ENCODE peak calls at places on chromosomes 16 and 17, in six cellular contexts. U, E, F, T, R and P are unnamed samples.
A peak's percentile ranks its signal among the peaks of the same experiment; 100 is the strongest.

GRCh38 chr17:34436607-34437006 is 73.6 kb upstream of the CCL1 start:
- DNase-seq in U (no peak), R (no peak), E (no peak), F (no peak), T (no peak), P (no peak)

GRCh38 chr17:47978324-47978723 is 7.4 kb downstream of the CDK5RAP3 start:
- DNase-seq in F (peak; percentile 32), T (peak; percentile 64), R (peak; percentile 79), U (peak; percentile 49), E (peak; percentile 34), P (no peak)

GRCh38 chr17:14744716-14745115 is 443.8 kb downstream of the HS3ST3B1 start:
- DNase-seq in R (no peak), E (no peak), T (no peak), F (no peak), U (no peak), P (no peak)

GRCh38 chr17:44083250-44083849 is 12.8 kb downstream of the G6PC3 start:
- DNase-seq in R (peak; percentile 32), U (no peak), F (no peak), E (no peak), T (no peak), P (no peak)

GRCh38 chr16:71882505-71883192 is 1.3 kb downstream of the ZNF821 start:
- DNase-seq in R (peak; percentile 94), U (peak; percentile 45), E (peak; percentile 86), T (peak; percentile 93), F (peak; percentile 26), P (peak; percentile 76)

GRCh38 chr17:47733047-47733413 is at the start of gene TBX21:
- DNase-seq in E (peak; percentile 64), T (peak; percentile 95), F (no peak), U (peak; percentile 54), R (peak; percentile 94), P (peak; percentile 51)

GRCh38 chr17:9813166-9813565 is 8.7 kb downstream of the GSG1L2 start:
- DNase-seq in E (no peak), T (no peak), U (no peak), R (no peak), F (no peak), P (no peak)

GRCh38 chr17:1907818-1908698 is 78.3 kb downstream of the RPA1 start:
- DNase-seq in F (no peak), E (no peak), R (peak; percentile 29), T (peak; percentile 10), U (no peak), P (no peak)

GRCh38 chr17:80645706-80646325 is 101.2 kb downstream of the RPTOR start:
- DNase-seq in U (no peak), F (no peak), E (no peak), T (no peak), R (no peak), P (no peak)

GRCh38 chr16:85686912-85687591 is 1.7 kb downstream of the GINS2 start:
- DNase-seq in F (no peak), T (peak; percentile 48), E (peak; percentile 56), R (peak; percentile 47), U (peak; percentile 13), P (no peak)

GRCh38 chr17:28426081-28426519 is 20.1 kb upstream of the SLC46A1 start:
- DNase-seq in R (peak; percentile 23), T (no peak), F (no peak), E (peak; percentile 62), U (no peak), P (no peak)

GRCh38 chr17:44209786-44210341 is 9.6 kb downstream of the UBTF start:
- DNase-seq in F (no peak), E (no peak), R (peak; percentile 72), T (peak; percentile 41), U (peak; percentile 23), P (no peak)

GRCh38 chr16:80759419-80760162 is 44.8 kb downstream of the CDYL2 start:
- DNase-seq in R (no peak), F (no peak), E (peak; percentile 55), U (no peak), T (no peak), P (no peak)

GRCh38 chr17:29078183-29079045 is 35.5 kb downstream of the PIPOX start:
- DNase-seq in T (no peak), F (no peak), R (no peak), E (no peak), U (peak; percentile 71), P (no peak)

GRCh38 chr17:16363749-16364536 is 10.7 kb upstream of the CENPV start:
- DNase-seq in T (peak; percentile 82), F (peak; percentile 53), E (peak; percentile 77), U (peak; percentile 68), R (peak; percentile 91), P (peak; percentile 77)

GRCh38 chr16:48617711-48618148 is 7.8 kb upstream of the N4BP1 start:
- DNase-seq in R (no peak), E (no peak), F (no peak), T (no peak), U (peak; percentile 76), P (peak; percentile 69)

GRCh38 chr17:77329741-77330531 is 189.2 kb downstream of the SEC14L1 start:
- DNase-seq in U (no peak), T (no peak), E (peak; percentile 53), R (no peak), F (no peak), P (peak; percentile 28)

GRCh38 chr17:81930142-81931125 is 2.9 kb upstream of the MAFG start:
- DNase-seq in R (peak; percentile 61), E (no peak), U (peak; percentile 29), F (no peak), T (no peak), P (no peak)

GRCh38 chr16:86219655-86220445 is 290.5 kb upstream of the FOXF1 start:
- DNase-seq in T (no peak), U (no peak), E (no peak), R (no peak), F (no peak), P (no peak)

GRCh38 chr17:49482144-49482817 is 12.8 kb upstream of the NGFR start:
- DNase-seq in E (no peak), R (no peak), F (no peak), T (no peak), U (no peak), P (no peak)